ENCODE peak calls at places on chromosomes 3 and 15, in eight cellular contexts. M, F, P, Y, U, H, S and X are unnamed samples.

GRCh38 chr15:71114887-71115566 is at the start of gene THSD4:
- DNase-seq in M (peak; percentile 89), F (no peak), P (peak; percentile 83), Y (peak; percentile 75), U (peak; percentile 61), H (peak; percentile 72), S (peak; percentile 40), X (peak; percentile 88)

GRCh38 chr3:150055332-150055731 is 84.6 kb upstream of the PFN2 start:
- DNase-seq in M (no peak), F (no peak), P (no peak), Y (no peak), U (no peak), H (no peak), S (no peak), X (peak; percentile 40)

GRCh38 chr15:29945943-29946591 is 123.8 kb upstream of the TJP1 start:
- DNase-seq in M (no peak), F (no peak), P (no peak), Y (no peak), U (no peak), H (no peak), S (no peak), X (no peak)

GRCh38 chr3:14517601-14518431 is 22.3 kb downstream of the GRIP2 start:
- DNase-seq in M (no peak), F (no peak), P (peak; percentile 2), Y (no peak), U (no peak), H (no peak), S (no peak), X (no peak)

GRCh38 chr3:58006661-58007060 is 1.6 kb upstream of the FLNB start:
- DNase-seq in M (peak; percentile 57), F (no peak), P (peak; percentile 70), Y (no peak), U (no peak), H (no peak), S (no peak), X (no peak)

GRCh38 chr15:76470691-76471090 is 134.1 kb downstream of the ISL2 start:
- DNase-seq in M (no peak), F (peak; percentile 19), P (no peak), Y (no peak), U (no peak), H (no peak), S (no peak), X (no peak)

GRCh38 chr15:48267766-48268165 is 61.7 kb downstream of the SLC12A1 start:
- DNase-seq in M (no peak), F (no peak), P (no peak), Y (no peak), U (no peak), H (no peak), S (no peak), X (no peak)

GRCh38 chr3:141294848-141295247 is 63.2 kb downstream of the PXYLP1 start:
- DNase-seq in M (peak; percentile 64), F (peak; percentile 87), P (no peak), Y (no peak), U (no peak), H (no peak), S (no peak), X (no peak)

GRCh38 chr15:62658498-62658897 is 384.0 kb upstream of the TPM1 start:
- DNase-seq in M (no peak), F (peak; percentile 5), P (no peak), Y (no peak), U (no peak), H (no peak), S (no peak), X (no peak)

GRCh38 chr3:186826316-186826977 is 16.1 kb upstream of the ADIPOQ start:
- DNase-seq in M (no peak), F (no peak), P (peak; percentile 38), Y (no peak), U (no peak), H (no peak), S (no peak), X (no peak)

GRCh38 chr15:70466305-70466704 is 297.1 kb downstream of the UACA start:
- DNase-seq in M (no peak), F (no peak), P (peak; percentile 39), Y (no peak), U (no peak), H (no peak), S (no peak), X (no peak)

GRCh38 chr3:52298147-52299098 is 10.8 kb downstream of the GLYCTK start:
- DNase-seq in M (no peak), F (no peak), P (peak; percentile 20), Y (peak; percentile 42), U (no peak), H (no peak), S (peak; percentile 38), X (no peak)

GRCh38 chr3:42906085-42906904 is at the start of gene ZNF662:
- DNase-seq in M (no peak), F (no peak), P (no peak), Y (peak; percentile 54), U (peak; percentile 19), H (peak; percentile 3), S (no peak), X (no peak)

GRCh38 chr3:78041486-78041885 is 1001.6 kb downstream of the ROBO2 start:
- DNase-seq in M (peak; percentile 71), F (peak; percentile 10), P (no peak), Y (no peak), U (no peak), H (no peak), S (no peak), X (no peak)

GRCh38 chr3:108985844-108986243 is 32.2 kb upstream of the GUCA1C start:
- DNase-seq in M (no peak), F (no peak), P (no peak), Y (no peak), U (no peak), H (no peak), S (no peak), X (no peak)

GRCh38 chr3:181464033-181464694 is 247.6 kb upstream of the SOX2 start:
- DNase-seq in M (no peak), F (no peak), P (no peak), Y (no peak), U (no peak), H (no peak), S (no peak), X (no peak)

GRCh38 chr3:10703875-10704274 is 112.2 kb upstream of the SLC6A11 start:
- DNase-seq in M (peak; percentile 60), F (no peak), P (peak; percentile 63), Y (no peak), U (no peak), H (no peak), S (no peak), X (no peak)

GRCh38 chr3:175266993-175267960 is 408.1 kb downstream of the NAALADL2 start:
- DNase-seq in M (peak; percentile 62), F (no peak), P (no peak), Y (no peak), U (no peak), H (no peak), S (no peak), X (no peak)